ENCODE peak calls at places on chromosome 15, in five cellular contexts. S is HepG2, F is SK-N-SH, M is HL-60, Z is K562. N is an unnamed sample.

GRCh38 chr15:85639752-85640381 is 154.9 kb downstream of the KLHL25 start:
- DNase-seq in S (no peak), F (no peak), M (no peak), Z (no peak), N (no peak)

GRCh38 chr15:51403072-51403878 is 61.8 kb downstream of the GLDN start:
- DNase-seq in S (peak; percentile 15), F (peak; percentile 39), M (no peak), Z (no peak), N (peak; percentile 46)

GRCh38 chr15:47965297-47965696 is 155.5 kb upstream of the SLC24A5 start:
- DNase-seq in S (no peak), F (no peak), M (no peak), Z (no peak), N (no peak)

GRCh38 chr15:83323296-83323711 is 38.8 kb upstream of the BNC1 start:
- DNase-seq in S (no peak), F (peak; percentile 4), M (no peak), Z (no peak), N (no peak)

GRCh38 chr15:88881781-88882180 is 13.6 kb downstream of the HAPLN3 start:
- DNase-seq in S (no peak), F (no peak), M (no peak), Z (no peak), N (no peak)

GRCh38 chr15:60906275-60906674 is 322.8 kb downstream of the RORA start:
- DNase-seq in S (no peak), F (no peak), M (no peak), Z (no peak), N (no peak)

GRCh38 chr15:60464836-60465630 is 13.9 kb downstream of the ICE2 start:
- DNase-seq in S (no peak), F (no peak), M (no peak), Z (no peak), N (no peak)

GRCh38 chr15:48577495-48577894 is 68.0 kb downstream of the FBN1 start:
- DNase-seq in S (no peak), F (no peak), M (no peak), Z (no peak), N (no peak)

GRCh38 chr15:39455502-39455991 is 125.3 kb upstream of the THBS1 start:
- DNase-seq in S (peak; percentile 97), F (peak; percentile 5), M (no peak), Z (peak; percentile 48), N (no peak)

GRCh38 chr15:99729920-99730319 is 3.3 kb downstream of the LYSMD4 start:
- DNase-seq in S (no peak), F (peak; percentile 52), M (no peak), Z (no peak), N (no peak)

GRCh38 chr15:77611767-77612166 is 20.9 kb downstream of the LINGO1 start:
- DNase-seq in S (no peak), F (no peak), M (peak; percentile 15), Z (peak; percentile 60), N (no peak)

GRCh38 chr15:98124576-98124975 is 164.1 kb downstream of the ARRDC4 start:
- DNase-seq in S (no peak), F (no peak), M (no peak), Z (no peak), N (no peak)

GRCh38 chr15:57570340-57570739 is 21.4 kb upstream of the MYZAP start:
- DNase-seq in S (no peak), F (no peak), M (no peak), Z (no peak), N (no peak)

GRCh38 chr15:57571725-57572124 is 20.0 kb upstream of the MYZAP start:
- DNase-seq in S (no peak), F (no peak), M (no peak), Z (no peak), N (no peak)

GRCh38 chr15:57572463-57572862 is 19.2 kb upstream of the MYZAP start:
- DNase-seq in S (no peak), F (no peak), M (no peak), Z (no peak), N (no peak)

GRCh38 chr15:57573151-57573550 is 18.6 kb upstream of the MYZAP start:
- DNase-seq in S (no peak), F (no peak), M (no peak), Z (no peak), N (no peak)

GRCh38 chr15:57570994-57571393 is 20.7 kb upstream of the MYZAP start:
- DNase-seq in S (peak; percentile 16), F (no peak), M (no peak), Z (no peak), N (no peak)
- TF ChIP-seq GABPA in S (no peak), F (no peak), M (no peak), Z (no peak), N (no peak)

GRCh38 chr15:71013446-71013845 is 101.8 kb upstream of the THSD4 start:
- DNase-seq in S (no peak), F (no peak), M (no peak), Z (no peak), N (no peak)

GRCh38 chr15:71010997-71011396 is 104.3 kb upstream of the THSD4 start:
- DNase-seq in S (no peak), F (no peak), M (no peak), Z (no peak), N (no peak)

GRCh38 chr15:71008250-71008870 is 106.9 kb upstream of the THSD4 start:
- DNase-seq in S (no peak), F (no peak), M (no peak), Z (no peak), N (no peak)

GRCh38 chr15:71010439-71010838 is 104.8 kb upstream of the THSD4 start:
- DNase-seq in S (no peak), F (no peak), M (no peak), Z (no peak), N (no peak)

DNA sequence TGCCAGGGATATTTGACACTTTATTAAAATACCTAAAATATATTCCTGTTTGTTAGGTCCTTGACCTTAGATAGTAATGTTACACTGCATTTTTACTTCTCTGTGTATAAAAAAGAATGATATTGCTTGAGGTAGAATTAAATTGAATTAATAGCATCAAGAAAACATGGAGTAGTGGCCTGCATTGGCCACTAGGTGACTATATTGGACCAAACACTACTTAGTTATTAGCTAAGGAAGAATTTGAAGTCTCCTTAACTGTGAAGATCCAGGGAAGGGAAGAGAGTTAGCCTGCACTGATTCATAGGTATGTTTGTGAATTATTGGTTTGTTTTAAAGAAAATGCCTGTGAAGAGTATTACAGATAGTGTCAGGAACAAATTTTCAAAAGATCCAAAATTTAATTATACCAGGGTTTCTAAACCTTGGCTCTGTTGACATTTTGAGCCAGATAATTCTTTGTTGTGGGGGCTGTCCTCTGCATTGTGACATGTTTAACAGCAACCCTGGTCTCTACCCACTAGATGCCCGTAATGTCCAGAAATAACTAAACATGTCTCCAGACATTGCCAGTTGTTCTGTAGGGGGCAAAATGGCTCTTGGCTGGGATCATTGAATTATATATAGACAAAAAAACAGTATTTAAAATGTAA is 103.6 kb upstream of the THSD4 start:
- DNase-seq in S (peak; percentile 3), F (peak; percentile 6), M (no peak), Z (peak; percentile 8), N (no peak)
- TF ChIP-seq GABPA in S (no peak), F (no peak), M (no peak), Z (no peak), N (no peak)

DNA sequence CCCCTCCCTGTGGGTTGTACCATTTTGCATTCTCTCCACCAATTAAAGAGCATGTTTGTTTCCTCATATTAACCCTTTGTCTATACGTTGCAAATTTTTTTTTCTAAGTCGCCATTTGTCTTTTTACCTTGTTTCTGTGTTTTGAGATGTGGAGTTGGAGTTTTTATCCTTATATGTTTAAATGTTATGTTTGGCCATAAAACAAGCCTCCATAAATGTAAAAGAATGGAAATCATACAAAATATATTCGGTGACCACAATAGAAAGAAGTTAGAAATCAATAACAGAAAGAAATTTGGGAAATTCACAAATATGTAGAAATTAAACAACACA is 29.2 kb downstream of the LRRK1 start:
- DNase-seq in S (no peak), F (no peak), M (no peak), Z (no peak), N (no peak)
- TF ChIP-seq GABPA in S (no peak), F (no peak), M (no peak), Z (no peak), N (no peak)

GRCh38 chr15:36778516-36778915 is 199.1 kb downstream of the CDIN1 start:
- DNase-seq in S (no peak), F (no peak), M (no peak), Z (no peak), N (no peak)
- TF ChIP-seq GABPA in S (no peak), F (no peak), M (no peak), Z (no peak), N (no peak)

DNA sequence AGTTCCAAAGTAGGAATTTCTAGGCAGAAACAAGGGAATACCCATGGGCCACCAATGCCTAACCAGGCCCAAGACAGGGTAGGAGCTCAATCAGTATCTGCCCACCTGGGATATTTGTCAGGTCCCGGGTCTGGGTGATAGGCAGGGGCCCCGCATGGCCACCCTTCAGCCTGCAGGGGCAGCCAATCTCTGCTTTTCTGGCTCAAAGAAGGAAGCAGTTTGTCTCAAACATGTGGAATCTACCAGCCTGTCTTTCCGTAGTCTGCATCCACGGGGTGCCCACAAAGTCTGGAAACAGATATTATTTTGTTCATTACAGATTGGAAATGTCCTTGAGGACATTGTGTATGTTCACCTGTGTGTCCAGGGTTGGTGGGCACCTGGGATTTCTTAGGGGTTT is 56.2 kb downstream of the CEMIP start:
- DNase-seq in S (peak; percentile 50), F (no peak), M (no peak), Z (no peak), N (peak; percentile 63)
- TF ChIP-seq GABPA in S (no peak), F (no peak), M (no peak), Z (no peak), N (no peak)